ENCODE peak calls at places on chromosomes 7 and 10, in six cellular contexts. Y is AG04450, B is foreskin keratinocyte, W is heart right ventricle, T is upper lobe of right lung, G is fibroblast of lung. F is an unnamed sample. For H3K27me3, the result is how much of the 10 kb centered on the place peaks cover.

GRCh38 chr7:138480527-138480926 is 20.5 kb downstream of the TRIM24 start:
- DNase-seq in T (no peak), G (no peak), B (no peak), W (no peak), Y (no peak), F (no peak)

GRCh38 chr7:66741706-66742053 is 1.1 kb downstream of the RABGEF1 start:
- DNase-seq in W (no peak), T (no peak), Y (no peak), G (peak), B (peak), F (no peak)

GRCh38 chr7:137091396-137091795 is 222.9 kb downstream of the CHRM2 start:
- DNase-seq in W (no peak), Y (no peak), G (peak), T (no peak), B (no peak), F (no peak)

GRCh38 chr7:129785457-129786178 is 167.1 kb downstream of the UBE2H start:
- DNase-seq in T (no peak), G (no peak), B (no peak), W (no peak), Y (no peak), F (no peak)

GRCh38 chr7:88665892-88666514 is 93.5 kb upstream of the ZNF804B start:
- DNase-seq in B (no peak), Y (no peak), W (no peak), T (no peak), G (no peak), F (no peak)

GRCh38 chr10:48931188-48931587 is 8.5 kb downstream of the LRRC18 start:
- DNase-seq in G (no peak), Y (no peak), B (no peak), W (no peak), T (no peak), F (no peak)

GRCh38 chr10:112716924-112717348 is 233.1 kb upstream of the TCF7L2 start:
- DNase-seq in W (no peak), Y (no peak), T (no peak), G (peak), B (no peak), F (no peak)

GRCh38 chr7:73565675-73566342 is 8.3 kb upstream of the BCL7B start:
- DNase-seq in Y (no peak), T (no peak), B (no peak), W (no peak), G (no peak), F (no peak)

GRCh38 chr10:124364674-124365073 is 54.0 kb downstream of the OAT start:
- DNase-seq in Y (no peak), G (no peak), B (no peak), W (no peak), T (no peak), F (no peak)

GRCh38 chr7:25557930-25558329 is 329.6 kb upstream of the NPVF start:
- DNase-seq in W (no peak), B (no peak), Y (no peak), T (no peak), G (no peak), F (no peak)

GRCh38 chr7:157032644-157033482 is 22.4 kb upstream of the MNX1 start:
- DNase-seq in Y (no peak), W (no peak), B (no peak), G (no peak), T (peak), F (no peak)

GRCh38 chr10:52729259-52730104 is 43.1 kb downstream of the MBL2 start:
- DNase-seq in G (peak), B (peak), Y (no peak), T (no peak), W (no peak), F (no peak)

GRCh38 chr7:106693659-106694353 is 32.8 kb upstream of the CCDC71L start:
- DNase-seq in Y (no peak), G (peak), T (no peak), W (no peak), B (peak), F (peak)

GRCh38 chr7:75531359-75531821 is 39.3 kb downstream of the SPDYE5 start:
- DNase-seq in T (peak), G (peak), Y (no peak), W (no peak), B (peak), F (no peak)

GRCh38 chr7:11758627-11759111 is 73.3 kb downstream of the THSD7A start:
- DNase-seq in B (no peak), T (no peak), W (no peak), G (peak), Y (no peak), F (no peak)

GRCh38 chr7:108014747-108015682 is 12.1 kb upstream of the LAMB1 start:
- DNase-seq in B (peak), T (no peak), G (peak), W (no peak), Y (peak), F (no peak)

GRCh38 chr10:91829268-91829667 is 31.0 kb downstream of the TNKS2 start:
- DNase-seq in G (no peak), B (no peak), T (no peak), Y (no peak), W (no peak), F (no peak)

GRCh38 chr7:29610031-29610490 is 46.4 kb downstream of the PRR15 start:
- DNase-seq in T (no peak), B (no peak), Y (no peak), G (no peak), W (no peak), F (no peak)

GRCh38 chr7:47375121-47375551 is 206.8 kb downstream of the TNS3 start:
- DNase-seq in B (no peak), Y (no peak), W (no peak), G (peak), T (peak), F (no peak)

GRCh38 chr7:94289071-94289470 is 105.6 kb upstream of the COL1A2 start:
- DNase-seq in T (no peak), W (peak), Y (peak), G (peak), B (peak), F (peak)

GRCh38 chr10:4053940-4054339 is 268.9 kb upstream of the KLF6 start:
- DNase-seq in W (no peak), B (no peak), Y (no peak), G (no peak), T (no peak), F (no peak)

GRCh38 chr10:31612082-31612481 is 293.1 kb downstream of the ZEB1 start:
- DNase-seq in Y (no peak), T (no peak), B (no peak), G (peak), W (no peak), F (no peak)

GRCh38 chr10:3624367-3624766 is 160.6 kb downstream of the KLF6 start:
- DNase-seq in W (no peak), Y (peak), B (peak), T (no peak), G (peak), F (no peak)

GRCh38 chr7:141452911-141453310 is 98.3 kb upstream of the AGK start:
- DNase-seq in Y (no peak), G (no peak), B (no peak), W (no peak), T (no peak), F (no peak)

GRCh38 chr10:122786269-122786668 is 59.4 kb downstream of the CUZD1 start:
- DNase-seq in Y (no peak), W (no peak), T (no peak), G (peak), B (peak), F (no peak)

GRCh38 chr7:130144632-130145171 is 60.5 kb downstream of the TMEM209 start:
- DNase-seq in G (peak), Y (peak), B (peak), T (peak), W (no peak), F (peak)

GRCh38 chr10:59037506-59037905 is 138.9 kb upstream of the PHYHIPL start:
- DNase-seq in W (no peak), Y (no peak), B (no peak), G (no peak), T (no peak), F (no peak)

GRCh38 chr10:51666476-51666875 is 32.9 kb downstream of the CSTF2T start:
- DNase-seq in W (no peak), T (no peak), Y (no peak), G (no peak), B (no peak), F (no peak)

GRCh38 chr10:48608279-48608681 is 3.4 kb upstream of the ARHGAP22 start:
- DNase-seq in T (no peak), W (no peak), G (no peak), Y (no peak), B (peak), F (no peak)

GRCh38 chr10:27319752-27320561 is 79.4 kb upstream of the ACBD5 start:
- DNase-seq in W (peak), B (peak), Y (no peak), G (peak), T (peak), F (peak)

GRCh38 chr10:26090032-26090431 is 126.5 kb upstream of the GAD2 start:
- DNase-seq in G (no peak), B (no peak), Y (no peak), T (no peak), W (no peak), F (no peak)

GRCh38 chr10:26093229-26093628 is 123.3 kb upstream of the GAD2 start:
- DNase-seq in G (no peak), T (no peak), Y (no peak), B (no peak), W (no peak), F (no peak)

GRCh38 chr10:26090762-26091161 is 125.8 kb upstream of the GAD2 start:
- DNase-seq in Y (no peak), W (no peak), B (no peak), T (no peak), G (no peak), F (no peak)

GRCh38 chr10:26095781-26096180 is 120.8 kb upstream of the GAD2 start:
- DNase-seq in G (no peak), Y (no peak), W (no peak), T (no peak), B (no peak), F (no peak)
- TF ChIP-seq CTCF in G (no peak), Y (no peak), W (no peak), T (no peak), B (no peak), F (no peak)

DNA sequence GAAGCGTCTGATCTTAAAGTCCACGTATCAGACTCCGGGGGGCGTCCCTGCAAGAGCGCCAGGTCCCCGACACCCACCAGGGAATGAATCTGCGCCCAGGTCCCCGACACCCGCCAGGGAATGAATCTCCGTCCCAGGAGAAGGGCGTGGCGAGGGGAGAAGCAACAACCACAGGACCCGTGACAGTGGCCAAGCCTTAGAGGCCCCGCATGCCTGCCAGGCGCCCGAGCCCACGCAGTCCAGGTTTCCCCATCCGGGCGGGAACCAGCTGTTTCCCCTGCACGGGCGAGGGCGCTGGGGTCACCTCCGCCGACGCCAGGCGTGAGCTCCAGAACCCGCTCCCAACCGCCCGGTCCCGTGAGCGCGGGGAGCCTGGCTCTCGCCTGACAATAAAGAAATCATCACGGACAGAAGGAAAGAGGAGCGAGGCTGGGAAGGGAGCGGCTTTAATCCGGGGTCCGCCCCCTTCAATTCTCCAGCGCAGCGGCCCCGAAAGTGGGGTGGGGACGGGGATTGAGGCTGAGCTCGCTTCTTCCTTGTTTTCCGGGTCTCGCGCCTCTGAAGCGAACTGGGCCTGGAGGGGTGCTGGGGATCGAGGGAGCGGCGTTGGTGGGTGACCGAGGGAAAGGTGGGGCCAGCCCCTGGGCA is 29.0 kb upstream of the BMS1 start:
- DNase-seq in Y (no peak), W (no peak), B (no peak), G (no peak), T (no peak), F (no peak)
- H3K27me3 ChIP-seq in Y (under half), W (half or more), B (under half), G (under half), T (under half), F (under half)

GRCh38 chr10:127720903-127721302 is 16.1 kb upstream of the FOXI2 start:
- DNase-seq in W (no peak), G (no peak), T (no peak), B (no peak), Y (no peak), F (no peak)

GRCh38 chr10:127715249-127715648 is 21.7 kb upstream of the FOXI2 start:
- DNase-seq in Y (no peak), W (no peak), B (no peak), G (no peak), T (no peak), F (no peak)

GRCh38 chr10:127720142-127720541 is 16.8 kb upstream of the FOXI2 start:
- DNase-seq in B (no peak), G (no peak), T (no peak), Y (no peak), W (no peak), F (no peak)

DNA sequence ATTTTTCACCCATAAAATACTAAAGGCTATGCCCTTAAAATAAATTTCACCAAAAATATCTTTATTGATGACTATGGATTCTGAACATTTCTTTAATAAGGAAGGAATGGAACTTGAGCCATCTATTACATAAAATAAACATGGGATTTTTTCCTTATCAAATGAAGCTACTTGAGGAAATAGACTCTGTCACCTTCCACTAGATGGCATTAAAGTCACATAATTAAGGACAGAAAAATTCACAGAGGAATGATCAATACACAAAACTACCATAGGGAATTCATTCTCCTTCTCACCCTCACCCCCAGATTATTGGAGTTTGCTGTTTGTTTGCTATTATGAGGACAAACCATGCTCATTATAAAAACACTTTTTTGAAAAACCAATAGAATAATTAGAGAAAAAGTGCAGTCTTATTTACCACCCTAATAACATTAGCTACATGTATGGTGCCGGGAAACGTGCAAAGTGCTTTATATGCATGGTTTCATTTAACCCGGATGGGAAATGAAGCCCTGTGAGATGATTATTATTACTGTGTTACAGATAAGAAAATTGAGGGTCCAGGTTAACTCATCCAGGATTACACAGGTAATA is 21.1 kb upstream of the FOXI2 start:
- DNase-seq in G (peak), B (no peak), W (no peak), Y (no peak), T (no peak), F (no peak)
- TF ChIP-seq CTCF in G (no peak), B (peak), W (peak), Y (no peak), T (peak), F (peak)

DNA sequence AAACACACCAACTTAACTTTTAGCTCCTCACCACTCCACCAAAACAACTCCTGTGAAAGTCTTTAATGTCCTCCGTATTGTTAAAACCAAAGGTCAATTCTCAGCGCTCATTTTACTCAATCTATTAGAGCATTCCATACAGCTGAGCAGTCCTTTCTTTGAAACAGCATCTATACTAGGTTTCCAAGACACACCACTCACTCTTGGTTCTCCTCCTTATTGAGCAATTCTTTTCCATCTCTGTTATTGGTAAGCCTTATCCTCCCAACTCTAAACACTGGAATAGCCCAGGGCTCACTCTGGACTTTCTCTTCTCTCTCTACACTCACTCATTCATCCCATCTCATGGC is 34.9 kb downstream of the COA1 start:
- DNase-seq in G (peak), T (no peak), B (peak), W (no peak), Y (peak), F (no peak)
- H3K27me3 ChIP-seq in G (under half), T (under half), B (under half), W (under half), Y (under half), F (under half)

GRCh38 chr10:80165173-80165572 is 32.6 kb downstream of the PLAC9 start:
- DNase-seq in W (no peak), B (peak), Y (no peak), T (peak), G (peak), F (no peak)
- TF ChIP-seq CTCF in W (peak), B (peak), Y (peak), T (no peak), G (peak), F (no peak)

GRCh38 chr7:155813125-155813524 is 862 bp upstream of the SHH start:
- DNase-seq in T (no peak), B (no peak), W (no peak), G (no peak), Y (no peak), F (no peak)

GRCh38 chr7:155813791-155814568 is 1.7 kb upstream of the SHH start:
- DNase-seq in B (no peak), T (no peak), Y (no peak), G (no peak), W (no peak), F (no peak)

GRCh38 chr7:155810607-155811559 is 1.4 kb downstream of the SHH start:
- DNase-seq in T (no peak), W (no peak), G (no peak), B (no peak), Y (no peak), F (no peak)

GRCh38 chr7:155811560-155811894 is 736 bp downstream of the SHH start:
- DNase-seq in B (peak), G (no peak), W (no peak), T (peak), Y (no peak), F (no peak)

DNA sequence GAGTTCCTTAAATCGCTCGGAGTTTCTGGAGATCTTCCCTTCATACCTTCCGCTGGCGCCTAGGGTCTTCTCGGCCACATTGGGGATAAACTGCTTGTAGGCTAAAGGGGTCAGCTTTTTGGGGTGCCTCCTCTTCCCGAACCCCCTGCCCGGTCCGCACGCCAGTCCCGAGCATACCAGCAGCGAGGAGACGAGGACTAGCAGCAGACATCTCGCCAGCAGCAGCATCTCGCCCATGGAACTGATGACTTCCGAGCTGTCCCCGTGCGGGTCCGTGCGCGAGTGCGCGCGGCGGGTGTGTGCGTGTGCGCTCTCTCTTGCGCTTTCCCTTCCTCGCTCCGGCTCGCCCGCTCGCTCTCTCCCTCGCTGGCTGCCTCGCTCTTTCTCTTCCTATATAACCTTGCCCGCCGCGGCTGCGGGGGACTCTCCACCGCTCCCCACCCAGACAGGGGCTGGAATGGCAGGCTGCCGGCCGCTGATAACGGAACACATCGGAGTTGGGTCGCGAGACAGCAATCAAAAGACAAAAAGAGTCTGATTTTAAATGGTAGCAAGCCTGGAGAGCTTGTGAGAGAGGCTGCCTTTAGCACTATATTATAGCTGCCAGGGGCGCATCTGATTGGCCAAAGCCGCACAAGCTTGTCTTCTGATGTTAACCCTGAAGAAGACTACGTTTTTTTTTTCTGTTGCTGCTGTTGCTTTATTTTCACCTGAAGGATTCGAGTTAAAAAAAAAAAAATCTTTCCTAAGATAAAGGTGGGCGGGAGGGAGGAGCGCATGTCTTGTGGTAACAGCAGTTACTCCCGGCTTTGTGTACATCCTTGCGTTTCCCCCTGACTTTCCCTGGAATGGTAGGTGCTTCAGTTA is at the start of gene SHH:
- DNase-seq in G (peak), Y (no peak), B (peak), W (no peak), T (no peak), F (no peak)
- H3K27me3 ChIP-seq in G (half or more), Y (half or more), B (half or more), W (half or more), T (half or more), F (under half)

DNA sequence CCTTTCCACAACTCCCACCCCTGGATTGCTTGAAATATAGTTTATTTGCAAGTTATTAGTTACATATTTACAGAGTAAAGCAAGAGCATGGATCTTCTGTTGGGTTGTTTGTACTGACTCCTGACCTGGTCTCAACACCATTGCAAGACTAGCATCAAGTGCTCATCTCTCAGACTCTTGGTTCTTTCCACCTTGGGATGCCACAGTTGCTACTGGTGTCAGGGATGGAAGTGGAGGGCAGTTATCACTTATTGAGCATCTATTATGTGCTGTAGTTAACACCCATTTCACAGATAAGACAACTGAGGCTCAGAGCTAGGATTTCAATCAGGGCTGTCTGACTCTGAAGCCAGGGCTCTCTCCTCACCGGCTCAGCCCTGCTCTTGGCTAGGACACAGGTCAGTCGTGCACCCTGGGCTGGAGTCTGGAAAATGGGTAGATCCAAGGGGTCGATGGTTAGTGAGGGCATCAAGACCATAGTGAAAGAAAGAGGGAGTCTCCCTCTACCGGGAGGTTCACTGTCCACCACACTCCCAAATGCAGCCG is 614 bp upstream of the ADAMTS14 start:
- DNase-seq in Y (no peak), B (no peak), W (no peak), G (no peak), T (no peak), F (no peak)
- TF ChIP-seq CTCF in Y (peak), B (no peak), W (peak), G (peak), T (no peak), F (peak)